ENCODE peak calls at places on chromosomes 4 and X, in six cellular contexts. One of them, this sample, is unnamed.
A peak's percentile ranks its signal among the peaks of the same experiment; 100 is the strongest.

GRCh38 chr4:26772096-26772495 is 88.5 kb upstream of the STIM2 start:
- DNase-seq in activated CD4-positive, alpha-beta T cell treated with anti-CD3 and anti-CD28 coated beads for 36 hours: no peak
- DNase-seq in GM06990: no peak
- DNase-seq in T-helper 2 cell: no peak
- DNase-seq in D341Med: peak; percentile 55
- DNase-seq in HTR-8/SVneo: no peak
- DNase-seq in this sample: no peak

GRCh38 chr4:84917087-84917821 is 49.2 kb downstream of the WDFY3 start:
- DNase-seq in HTR-8/SVneo: no peak
- DNase-seq in activated CD4-positive, alpha-beta T cell treated with anti-CD3 and anti-CD28 coated beads for 36 hours: no peak
- DNase-seq in D341Med: no peak
- DNase-seq in GM06990: no peak
- DNase-seq in T-helper 2 cell: no peak
- DNase-seq in this sample: no peak

GRCh38 chr4:40471923-40472322 is 136.8 kb downstream of the CHRNA9 start:
- DNase-seq in D341Med: no peak
- DNase-seq in GM06990: no peak
- DNase-seq in activated CD4-positive, alpha-beta T cell treated with anti-CD3 and anti-CD28 coated beads for 36 hours: no peak
- DNase-seq in T-helper 2 cell: no peak
- DNase-seq in HTR-8/SVneo: no peak
- DNase-seq in this sample: no peak

GRCh38 chr4:140152015-140152703 is 1.8 kb downstream of the MAML3 start:
- DNase-seq in activated CD4-positive, alpha-beta T cell treated with anti-CD3 and anti-CD28 coated beads for 36 hours: peak; percentile 87
- DNase-seq in GM06990: peak; percentile 22
- DNase-seq in T-helper 2 cell: peak; percentile 39
- DNase-seq in HTR-8/SVneo: peak; percentile 52
- DNase-seq in D341Med: peak; percentile 84
- DNase-seq in this sample: peak; percentile 76

GRCh38 chrX:153922932-153923857 is 2.9 kb downstream of the ARHGAP4 start:
- DNase-seq in D341Med: no peak
- DNase-seq in T-helper 2 cell: no peak
- DNase-seq in activated CD4-positive, alpha-beta T cell treated with anti-CD3 and anti-CD28 coated beads for 36 hours: no peak
- DNase-seq in GM06990: peak; percentile 22
- DNase-seq in HTR-8/SVneo: peak; percentile 57
- DNase-seq in this sample: no peak

GRCh38 chrX:79366888-79367749 is at the start of gene ITM2A:
- DNase-seq in GM06990: peak; percentile 61
- DNase-seq in T-helper 2 cell: peak; percentile 17
- DNase-seq in activated CD4-positive, alpha-beta T cell treated with anti-CD3 and anti-CD28 coated beads for 36 hours: peak; percentile 78
- DNase-seq in D341Med: no peak
- DNase-seq in HTR-8/SVneo: no peak
- DNase-seq in this sample: peak; percentile 40

GRCh38 chr4:74931386-74931785 is 1.5 kb upstream of the PARM1 start:
- DNase-seq in T-helper 2 cell: no peak
- DNase-seq in HTR-8/SVneo: no peak
- DNase-seq in GM06990: no peak
- DNase-seq in activated CD4-positive, alpha-beta T cell treated with anti-CD3 and anti-CD28 coated beads for 36 hours: no peak
- DNase-seq in D341Med: no peak
- DNase-seq in this sample: no peak

GRCh38 chr4:53601251-53601764 is 10.0 kb upstream of the LNX1 start:
- DNase-seq in activated CD4-positive, alpha-beta T cell treated with anti-CD3 and anti-CD28 coated beads for 36 hours: peak; percentile 34
- DNase-seq in T-helper 2 cell: no peak
- DNase-seq in GM06990: peak; percentile 45
- DNase-seq in D341Med: peak; percentile 88
- DNase-seq in HTR-8/SVneo: no peak
- DNase-seq in this sample: no peak

GRCh38 chr4:181308476-181309170 is 934.6 kb upstream of the TENM3 start:
- DNase-seq in activated CD4-positive, alpha-beta T cell treated with anti-CD3 and anti-CD28 coated beads for 36 hours: no peak
- DNase-seq in D341Med: no peak
- DNase-seq in T-helper 2 cell: no peak
- DNase-seq in GM06990: no peak
- DNase-seq in HTR-8/SVneo: no peak
- DNase-seq in this sample: no peak

GRCh38 chr4:82213485-82214162 is 160.2 kb downstream of the HNRNPD start:
- DNase-seq in T-helper 2 cell: no peak
- DNase-seq in D341Med: no peak
- DNase-seq in activated CD4-positive, alpha-beta T cell treated with anti-CD3 and anti-CD28 coated beads for 36 hours: peak; percentile 9
- DNase-seq in HTR-8/SVneo: no peak
- DNase-seq in GM06990: no peak
- DNase-seq in this sample: no peak

This sample was measured in effector CD8-positive, alpha-beta T cell.